ENCODE peak calls at places on chromosomes 4 and X, in ten cellular contexts. G is psoas muscle; X is astrocyte; W is adrenal gland; C is transverse colon; E is ovary; T is IMR-90; L is CD8-positive, alpha-beta T cell; J is tibial nerve; O is suprapubic skin. K is an unnamed sample.

GRCh38 chr4:51894246-51894645 is 51.3 kb downstream of the DCUN1D4 start:
- DNase-seq in G (no peak), X (peak; percentile 17), W (no peak), C (no peak), E (no peak), T (peak; percentile 35), L (no peak), J (no peak), O (no peak), K (no peak)

GRCh38 chr4:77582151-77582550 is 23.5 kb upstream of the CXCL13 start:
- DNase-seq in G (no peak), X (no peak), W (no peak), C (no peak), E (no peak), T (no peak), L (no peak), J (no peak), O (no peak), K (no peak)

GRCh38 chr4:113591982-113592381 is 169.6 kb downstream of the CAMK2D start:
- DNase-seq in G (no peak), X (peak; percentile 86), W (no peak), C (no peak), E (no peak), T (peak; percentile 44), L (no peak), J (no peak), O (no peak), K (no peak)

GRCh38 chr4:57265831-57266582 is 155.8 kb upstream of the IGFBP7 start:
- DNase-seq in G (no peak), X (no peak), W (no peak), C (no peak), E (no peak), T (no peak), L (no peak), J (no peak), O (no peak), K (no peak)

GRCh38 chr4:60737858-60738257 is 462.3 kb upstream of the ADGRL3 start:
- DNase-seq in G (no peak), X (no peak), W (no peak), C (no peak), E (no peak), T (peak; percentile 74), L (no peak), J (no peak), O (no peak), K (no peak)

GRCh38 chr4:46993075-46994006 is at the start of gene GABRA4:
- DNase-seq in G (no peak), X (peak; percentile 10), W (no peak), C (no peak), E (no peak), T (no peak), L (no peak), J (no peak), O (no peak), K (peak; percentile 59)

GRCh38 chr4:68476191-68476590 is 28.9 kb downstream of the TMPRSS11E start:
- DNase-seq in G (no peak), X (peak; percentile 35), W (no peak), C (no peak), E (no peak), T (no peak), L (no peak), J (no peak), O (no peak), K (no peak)

GRCh38 chr4:34250562-34250961 is 1993.8 kb downstream of the ARAP2 start:
- DNase-seq in G (no peak), X (no peak), W (no peak), C (no peak), E (no peak), T (peak; percentile 38), L (no peak), J (no peak), O (no peak), K (no peak)

GRCh38 chr4:3470244-3471097 is 7.4 kb downstream of the DOK7 start:
- DNase-seq in G (peak; percentile 28), X (peak; percentile 22), W (no peak), C (peak; percentile 32), E (no peak), T (peak; percentile 60), L (no peak), J (no peak), O (no peak), K (no peak)

GRCh38 chr4:139560396-139561084 is 4.5 kb upstream of the SETD7 start:
- DNase-seq in G (no peak), X (no peak), W (peak; percentile 52), C (no peak), E (no peak), T (no peak), L (no peak), J (no peak), O (no peak), K (peak; percentile 28)

GRCh38 chr4:115537387-115537786 is 424.0 kb upstream of the NDST4 start:
- DNase-seq in G (no peak), X (no peak), W (no peak), C (no peak), E (no peak), T (no peak), L (no peak), J (no peak), O (no peak), K (no peak)

GRCh38 chr4:147984065-147984777 is 252.3 kb downstream of the ARHGAP10 start:
- DNase-seq in G (no peak), X (no peak), W (peak; percentile 46), C (peak; percentile 17), E (no peak), T (peak; percentile 54), L (no peak), J (no peak), O (no peak), K (peak; percentile 6)

GRCh38 chrX:11341274-11342256 is 48.4 kb downstream of the AMELX start:
- DNase-seq in G (peak; percentile 64), X (peak; percentile 79), W (peak; percentile 46), C (peak; percentile 31), E (peak; percentile 67), T (peak; percentile 79), L (no peak), J (peak; percentile 38), O (peak; percentile 83), K (peak; percentile 38)

GRCh38 chrX:37863728-37864127 is 16.4 kb upstream of the DYNLT3 start:
- DNase-seq in G (no peak), X (no peak), W (no peak), C (no peak), E (no peak), T (no peak), L (no peak), J (no peak), O (no peak), K (no peak)

GRCh38 chr4:1255151-1255550 is 6.2 kb upstream of the CTBP1 start:
- DNase-seq in G (no peak), X (no peak), W (no peak), C (no peak), E (no peak), T (no peak), L (no peak), J (no peak), O (no peak), K (no peak)

DNA sequence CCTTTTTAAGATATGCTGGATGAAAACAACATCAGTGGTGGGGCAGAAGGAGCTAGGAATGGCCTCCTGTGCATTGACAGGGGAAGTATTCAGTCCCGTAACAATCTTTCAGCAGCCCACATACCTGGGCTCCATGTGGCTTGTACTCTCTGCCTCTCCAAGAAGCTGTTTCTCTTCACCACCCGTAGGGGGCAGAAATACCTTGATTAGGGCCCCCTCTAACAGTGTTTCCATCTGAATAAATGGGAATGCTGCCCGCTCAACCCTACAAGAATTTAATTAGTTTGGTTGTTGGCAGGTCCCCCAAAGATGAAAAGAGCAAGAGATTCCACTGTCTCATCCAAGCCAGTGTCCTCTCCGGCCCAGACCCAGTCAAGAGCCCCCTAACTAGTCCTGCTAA is 155.2 kb downstream of the SMIM20 start:
- DNase-seq in G (no peak), X (peak; percentile 27), W (no peak), C (no peak), E (no peak), T (peak; percentile 47), L (no peak), J (no peak), O (no peak), K (no peak)
- TF ChIP-seq CTCF in G (peak; percentile 12), X (peak; percentile 42), W (no peak), C (no peak), E (no peak), T (peak; percentile 55), L (no peak), J (no peak), O (no peak), K (peak; percentile 68)

GRCh38 chrX:54087661-54088060 is 43.4 kb upstream of the PHF8 start:
- DNase-seq in G (no peak), X (no peak), W (no peak), C (no peak), E (no peak), T (no peak), L (no peak), J (no peak), O (no peak), K (no peak)

GRCh38 chrX:54089191-54089590 is 44.9 kb upstream of the PHF8 start:
- DNase-seq in G (no peak), X (no peak), W (no peak), C (no peak), E (no peak), T (no peak), L (no peak), J (no peak), O (no peak), K (no peak)

GRCh38 chrX:54090880-54091279 is 46.6 kb upstream of the PHF8 start:
- DNase-seq in G (no peak), X (no peak), W (no peak), C (no peak), E (no peak), T (no peak), L (no peak), J (no peak), O (no peak), K (no peak)

GRCh38 chrX:54093159-54093558 is 48.9 kb upstream of the PHF8 start:
- DNase-seq in G (no peak), X (no peak), W (no peak), C (no peak), E (no peak), T (no peak), L (no peak), J (no peak), O (no peak), K (no peak)
- H3K27me3 ChIP-seq in G (no peaks in the 10 kb centered on the region), X (no peaks in the 10 kb centered on the region), W (no peaks in the 10 kb centered on the region), C (no peaks in the 10 kb centered on the region), E (no peaks in the 10 kb centered on the region), T (no peaks in the 10 kb centered on the region), L (no peaks in the 10 kb centered on the region), J (no peaks in the 10 kb centered on the region), O (no peaks in the 10 kb centered on the region), K (no peaks in the 10 kb centered on the region)

DNA sequence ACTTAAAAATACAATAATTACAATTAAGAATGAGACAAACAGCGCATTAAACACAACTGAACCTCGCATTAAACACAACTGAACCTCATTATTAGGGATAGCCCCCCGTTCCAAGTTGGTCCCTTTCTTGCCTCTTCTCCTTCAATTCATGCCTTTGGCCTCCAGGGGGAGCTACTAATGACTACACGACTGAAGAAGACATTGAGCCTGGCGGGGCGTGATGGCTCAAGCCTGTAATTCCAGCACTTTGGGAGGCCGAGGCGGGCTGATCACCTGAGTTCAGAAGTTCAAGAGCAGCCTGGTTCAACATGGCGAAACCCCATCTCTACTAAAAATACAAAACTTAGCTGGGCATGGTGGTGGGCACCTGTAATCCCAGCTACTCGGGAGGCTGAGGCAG is 56.4 kb upstream of the NWD2 start:
- DNase-seq in G (no peak), X (no peak), W (no peak), C (no peak), E (no peak), T (no peak), L (no peak), J (no peak), O (no peak), K (no peak)
- TF ChIP-seq CTCF in G (no peak), X (no peak), W (no peak), C (no peak), E (no peak), T (no peak), L (no peak), J (no peak), O (no peak), K (peak; percentile 37)

GRCh38 chr4:55083771-55084170 is 41.6 kb downstream of the KDR start:
- DNase-seq in G (no peak), X (no peak), W (no peak), C (no peak), E (no peak), T (no peak), L (no peak), J (no peak), O (no peak), K (no peak)
- H3K27me3 ChIP-seq in G (no peaks in the 10 kb centered on the region), X (no peaks in the 10 kb centered on the region), W (no peaks in the 10 kb centered on the region), C (no peaks in the 10 kb centered on the region), E (no peaks in the 10 kb centered on the region), T (peaks cover 9% of the 10 kb centered on the region), L (no peaks in the 10 kb centered on the region), J (no peaks in the 10 kb centered on the region), O (no peaks in the 10 kb centered on the region), K (no peaks in the 10 kb centered on the region)

K was measured in GM06990.